ENCODE peak calls at places on chromosomes 1 and 21, in five cellular contexts. C is CD8-positive, alpha-beta T cell; Z is A549; L is lower lobe of right lung; F is left ventricle myocardium inferior. B is an unnamed sample.

GRCh38 chr1:179310721-179311120 is 17.1 kb downstream of the SOAT1 start:
- DNase-seq in C (no peak), Z (peak; percentile 47), L (no peak), F (no peak), B (no peak)

GRCh38 chr1:117215733-117216462 is 5.2 kb upstream of the VTCN1 start:
- DNase-seq in C (no peak), Z (no peak), L (no peak), F (peak; percentile 27), B (no peak)

GRCh38 chr1:157043685-157044084 is 1.9 kb downstream of the ARHGEF11 start:
- DNase-seq in C (no peak), Z (no peak), L (no peak), F (no peak), B (no peak)

GRCh38 chr1:174136714-174137113 is 22.6 kb upstream of the RABGAP1L start:
- DNase-seq in C (no peak), Z (no peak), L (no peak), F (no peak), B (no peak)

GRCh38 chr1:159071970-159072582 is 4.5 kb downstream of the AIM2 start:
- DNase-seq in C (no peak), Z (peak; percentile 40), L (no peak), F (no peak), B (no peak)

GRCh38 chr21:15732290-15732995 is 2.7 kb downstream of the USP25 start:
- DNase-seq in C (no peak), Z (no peak), L (no peak), F (no peak), B (no peak)

GRCh38 chr1:162822391-162823200 is 32.1 kb downstream of the HSD17B7 start:
- DNase-seq in C (no peak), Z (peak; percentile 25), L (no peak), F (no peak), B (no peak)

GRCh38 chr1:186605762-186606350 is 74.4 kb downstream of the PTGS2 start:
- DNase-seq in C (no peak), Z (no peak), L (peak; percentile 48), F (no peak), B (no peak)

GRCh38 chr1:243819438-243819839 is 30.6 kb downstream of the AKT3 start:
- DNase-seq in C (no peak), Z (no peak), L (no peak), F (no peak), B (no peak)

GRCh38 chr1:192066202-192066601 is 92.1 kb upstream of the RGS18 start:
- DNase-seq in C (no peak), Z (no peak), L (no peak), F (no peak), B (no peak)

GRCh38 chr1:228315484-228315944 is 91.1 kb downstream of the TRIM11 start:
- DNase-seq in C (no peak), Z (no peak), L (peak; percentile 25), F (no peak), B (no peak)

GRCh38 chr1:66564250-66564649 is 30.3 kb downstream of the SGIP1 start:
- DNase-seq in C (no peak), Z (peak; percentile 6), L (no peak), F (no peak), B (peak; percentile 38)

GRCh38 chr1:174871886-174872285 is 127.9 kb upstream of the CACYBP start:
- DNase-seq in C (no peak), Z (no peak), L (no peak), F (no peak), B (peak; percentile 20)

GRCh38 chr1:200483491-200484143 is 73.8 kb upstream of the ZNF281 start:
- DNase-seq in C (peak; percentile 5), Z (peak; percentile 98), L (no peak), F (no peak), B (peak; percentile 97)

GRCh38 chr1:201748331-201748730 is 80.6 kb upstream of the IPO9 start:
- DNase-seq in C (no peak), Z (no peak), L (no peak), F (no peak), B (peak; percentile 77)

GRCh38 chr1:36486436-36487335 is 4.0 kb upstream of the CSF3R start:
- DNase-seq in C (no peak), Z (peak; percentile 28), L (peak; percentile 93), F (peak; percentile 46), B (peak; percentile 97)

GRCh38 chr1:10528066-10529014 is 53.6 kb downstream of the PEX14 start:
- DNase-seq in C (no peak), Z (peak; percentile 49), L (no peak), F (peak; percentile 52), B (peak; percentile 86)

GRCh38 chr1:234893725-234894630 is 234.7 kb downstream of the TOMM20 start:
- DNase-seq in C (no peak), Z (no peak), L (no peak), F (no peak), B (no peak)

GRCh38 chr1:148355976-148356375 is 127.1 kb downstream of the PPIAL4G start:
- DNase-seq in C (no peak), Z (no peak), L (no peak), F (no peak), B (no peak)

GRCh38 chr1:214361636-214362035 is 80.7 kb downstream of the SMYD2 start:
- DNase-seq in C (no peak), Z (no peak), L (no peak), F (no peak), B (no peak)

GRCh38 chr1:111742938-111743549 is 3.8 kb upstream of the INKA2 start:
- DNase-seq in C (no peak), Z (no peak), L (peak; percentile 24), F (no peak), B (no peak)

GRCh38 chr1:193406901-193407300 is 220.5 kb upstream of the B3GALT2 start:
- DNase-seq in C (no peak), Z (peak; percentile 24), L (no peak), F (no peak), B (no peak)

GRCh38 chr1:5684791-5685190 is 307.4 kb downstream of the NPHP4 start:
- DNase-seq in C (no peak), Z (no peak), L (no peak), F (no peak), B (no peak)

GRCh38 chr1:2275796-2276536 is 47.8 kb downstream of the SKI start:
- DNase-seq in C (no peak), Z (no peak), L (peak; percentile 80), F (no peak), B (no peak)

GRCh38 chr1:26779093-26779668 is 8.6 kb upstream of the PIGV start:
- DNase-seq in C (no peak), Z (no peak), L (no peak), F (no peak), B (no peak)

GRCh38 chr1:26781206-26781825 is 6.4 kb upstream of the PIGV start:
- DNase-seq in C (no peak), Z (no peak), L (no peak), F (no peak), B (no peak)

GRCh38 chr1:26782521-26783212 is 5.1 kb upstream of the PIGV start:
- DNase-seq in C (no peak), Z (no peak), L (no peak), F (no peak), B (no peak)

GRCh38 chr1:26783646-26784022 is 4.1 kb upstream of the PIGV start:
- DNase-seq in C (no peak), Z (no peak), L (no peak), F (no peak), B (no peak)

DNA sequence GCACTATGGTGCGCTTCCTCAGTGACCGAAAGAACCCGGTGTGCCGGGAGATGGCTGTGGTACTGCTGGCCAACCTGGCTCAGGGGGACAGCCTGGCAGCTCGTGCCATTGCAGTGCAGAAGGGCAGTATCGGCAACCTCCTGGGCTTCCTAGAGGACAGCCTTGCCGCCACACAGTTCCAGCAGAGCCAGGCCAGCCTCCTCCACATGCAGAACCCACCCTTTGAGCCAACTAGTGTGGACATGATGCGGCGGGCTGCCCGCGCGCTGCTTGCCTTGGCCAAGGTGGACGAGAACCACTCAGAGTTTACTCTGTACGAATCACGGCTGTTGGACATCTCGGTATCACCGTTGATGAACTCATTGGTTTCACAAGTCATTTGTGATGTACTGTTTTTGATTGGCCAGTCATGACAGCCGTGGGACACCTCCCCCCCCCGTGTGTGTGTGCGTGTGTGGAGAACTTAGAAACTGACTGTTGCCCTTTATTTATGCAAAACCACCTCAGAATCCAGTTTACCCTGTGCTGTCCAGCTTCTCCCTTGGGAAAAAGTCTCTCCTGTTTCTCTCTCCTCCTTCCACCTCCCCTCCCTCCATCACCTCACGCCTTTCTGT is 7.3 kb upstream of the PIGV start:
- DNase-seq in C (no peak), Z (no peak), L (no peak), F (no peak), B (no peak)
- H3K27ac ChIP-seq in C (no peak overlapping the region), Z (no peak overlapping the region), L (no peak overlapping the region), F (no peak overlapping the region), B (no peak overlapping the region)

DNA sequence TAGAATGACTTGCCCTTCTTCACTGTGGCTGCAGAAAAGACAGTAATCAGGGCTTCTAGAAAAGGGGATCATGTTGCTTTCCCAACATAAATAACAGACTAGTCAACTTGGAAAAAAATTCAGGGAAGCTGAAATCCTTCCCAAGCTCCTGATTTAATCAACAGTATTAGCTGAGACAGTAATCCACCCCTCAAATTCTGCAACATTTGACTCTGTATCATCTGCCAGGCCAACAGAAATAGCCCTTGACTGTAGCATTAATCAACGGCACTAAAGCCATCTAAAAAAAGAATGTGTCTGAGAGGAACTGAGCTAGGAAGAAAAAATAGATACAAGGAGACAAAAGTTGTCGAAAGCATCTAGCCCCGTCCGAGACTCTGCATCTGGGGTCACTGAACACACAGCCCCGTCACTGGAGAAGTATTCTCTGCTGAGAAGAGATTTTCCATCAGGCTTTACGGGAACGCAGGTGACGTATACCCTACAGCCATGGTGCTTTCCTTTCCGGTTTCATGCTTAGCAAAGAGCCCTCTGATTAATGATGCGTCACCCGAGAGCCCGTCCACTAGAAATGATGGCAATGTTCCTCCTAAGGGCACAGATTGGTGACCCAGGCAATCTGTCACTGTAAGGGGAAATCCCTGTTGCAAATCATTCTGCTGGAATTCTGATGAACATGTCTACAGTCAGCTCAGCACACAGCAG is 42.1 kb upstream of the TP53BP2 start:
- DNase-seq in C (no peak), Z (peak; percentile 78), L (no peak), F (no peak), B (peak; percentile 87)
- H3K27ac ChIP-seq in C (no peak overlapping the region), Z (peak overlapping the region; percentile 77), L (no peak overlapping the region), F (peak overlapping the region; percentile 74), B (peak overlapping the region; percentile 94)

GRCh38 chr1:78854556-78854955 is 152.0 kb downstream of the ADGRL4 start:
- DNase-seq in C (no peak), Z (no peak), L (no peak), F (no peak), B (no peak)

GRCh38 chr1:78856096-78856495 is 150.4 kb downstream of the ADGRL4 start:
- DNase-seq in C (no peak), Z (no peak), L (no peak), F (no peak), B (no peak)

GRCh38 chr1:78855258-78855657 is 151.3 kb downstream of the ADGRL4 start:
- DNase-seq in C (no peak), Z (no peak), L (no peak), F (no peak), B (no peak)
- H3K27ac ChIP-seq in C (no peak overlapping the region), Z (no peak overlapping the region), L (no peak overlapping the region), F (no peak overlapping the region), B (no peak overlapping the region)

GRCh38 chr1:63893976-63894375 is 120.2 kb downstream of the ROR1 start:
- DNase-seq in C (no peak), Z (no peak), L (no peak), F (no peak), B (peak; percentile 35)
- H3K27ac ChIP-seq in C (no peak overlapping the region), Z (no peak overlapping the region), L (no peak overlapping the region), F (no peak overlapping the region), B (peak overlapping the region; percentile 77)

GRCh38 chr1:170929412-170929834 is 5.9 kb upstream of the MROH9 start:
- DNase-seq in C (no peak), Z (no peak), L (no peak), F (no peak), B (no peak)
- H3K27ac ChIP-seq in C (no peak overlapping the region), Z (no peak overlapping the region), L (peak overlapping the region; percentile 69), F (peak overlapping the region; percentile 68), B (no peak overlapping the region)

GRCh38 chr1:161047436-161048420 is 2.0 kb upstream of the USF1 start:
- DNase-seq in C (no peak), Z (no peak), L (no peak), F (no peak), B (no peak)
- H3K27ac ChIP-seq in C (no peak overlapping the region), Z (no peak overlapping the region), L (peak overlapping the region; percentile 98), F (peak overlapping the region; percentile 99), B (no peak overlapping the region)

B was measured in PC-9.